ENCODE peak calls at places on chromosomes 11 and 22, in five cellular contexts. H, T, U, D and C are unnamed samples.

GRCh38 chr22:43378011-43378704 is 33.7 kb upstream of the MPPED1 start:
- DNase-seq in T (no peak), D (no peak), H (no peak), U (no peak), C (no peak)

GRCh38 chr22:35023692-35024363 is 42.1 kb upstream of the ISX start:
- DNase-seq in T (peak), U (no peak), H (peak), D (peak), C (peak)

GRCh38 chr11:115911656-115912055 is 407.4 kb upstream of the CADM1 start:
- DNase-seq in T (peak), D (no peak), U (no peak), H (no peak), C (no peak)

GRCh38 chr11:44444770-44445321 is 120.6 kb upstream of the CD82 start:
- DNase-seq in D (no peak), H (no peak), T (no peak), U (no peak), C (no peak)

GRCh38 chr11:60831501-60832079 is 10.3 kb upstream of the CCDC86 start:
- DNase-seq in H (no peak), D (no peak), U (peak), T (no peak), C (no peak)

GRCh38 chr11:58647141-58647699 is 24.8 kb downstream of the CNTF start:
- DNase-seq in H (no peak), T (no peak), U (no peak), D (no peak), C (no peak)

GRCh38 chr22:35353318-35353717 is 27.6 kb upstream of the HMOX1 start:
- DNase-seq in U (no peak), D (no peak), T (no peak), H (no peak), C (no peak)

GRCh38 chr11:124122123-124122522 is 6.9 kb downstream of the VWA5A start:
- DNase-seq in T (no peak), H (no peak), D (no peak), U (no peak), C (no peak)

GRCh38 chr11:134589155-134589554 is 177.1 kb upstream of the B3GAT1 start:
- DNase-seq in D (no peak), T (no peak), U (no peak), H (no peak), C (no peak)

GRCh38 chr11:121524233-121524631 is 71.5 kb upstream of the SORL1-AS1 start:
- DNase-seq in U (no peak), H (no peak), D (no peak), T (no peak), C (no peak)

GRCh38 chr11:3163241-3163981 is 1.7 kb downstream of the OSBPL5 start:
- DNase-seq in H (no peak), T (peak), U (no peak), D (peak), C (no peak)

GRCh38 chr11:120909676-120910215 is 114.2 kb upstream of the TBCEL start:
- DNase-seq in U (no peak), H (no peak), D (no peak), T (no peak), C (no peak)

GRCh38 chr11:109957601-109958000 is 135.6 kb upstream of the ZC3H12C start:
- DNase-seq in H (no peak), U (no peak), D (no peak), T (no peak), C (no peak)

GRCh38 chr11:58285483-58286040 is 17.5 kb upstream of the OR10W1 start:
- DNase-seq in D (no peak), H (peak), T (no peak), U (no peak), C (no peak)

GRCh38 chr11:48013269-48013901 is 33.0 kb downstream of the PTPRJ start:
- DNase-seq in D (no peak), T (no peak), U (no peak), H (peak), C (peak)

GRCh38 chr11:43360361-43361032 is 1.8 kb downstream of the TTC17 start:
- DNase-seq in U (no peak), T (no peak), H (no peak), D (peak), C (no peak)

GRCh38 chr11:133930767-133931448 is 25.9 kb downstream of the IGSF9B start:
- DNase-seq in H (no peak), T (no peak), U (no peak), D (no peak), C (no peak)

GRCh38 chr11:93290061-93290460 is 40.5 kb upstream of the DEUP1 start:
- DNase-seq in H (no peak), T (no peak), U (no peak), D (no peak), C (no peak)

GRCh38 chr11:126608626-126609010 is 253.1 kb downstream of the ST3GAL4 start:
- DNase-seq in U (no peak), T (no peak), D (no peak), H (no peak), C (no peak)

GRCh38 chr11:97938789-97939188 is 1082.0 kb upstream of the CNTN5 start:
- DNase-seq in H (no peak), U (no peak), T (no peak), D (no peak), C (no peak)

GRCh38 chr11:38136887-38137286 is 1538.9 kb upstream of the RAG2 start:
- DNase-seq in T (no peak), D (no peak), U (no peak), H (no peak), C (no peak)

GRCh38 chr11:114123692-114124330 is 64.3 kb downstream of the ZBTB16 start:
- DNase-seq in H (no peak), U (no peak), D (no peak), T (no peak), C (no peak)

GRCh38 chr11:95076416-95076815 is 9.7 kb downstream of the SRSF8 start:
- DNase-seq in T (no peak), U (no peak), H (no peak), D (peak), C (no peak)

GRCh38 chr11:94845622-94846021 is 77.5 kb downstream of the AMOTL1 start:
- DNase-seq in D (peak), T (no peak), U (no peak), H (no peak), C (no peak)

GRCh38 chr11:1827095-1827797 is 7.5 kb upstream of the SYT8 start:
- DNase-seq in T (peak), D (peak), U (peak), H (no peak), C (no peak)

GRCh38 chr11:30775123-30775522 is 189.0 kb upstream of the MPPED2 start:
- DNase-seq in D (no peak), T (no peak), U (no peak), H (no peak), C (no peak)

GRCh38 chr11:30457045-30457444 is 129.1 kb downstream of the MPPED2 start:
- DNase-seq in D (no peak), U (no peak), T (no peak), H (no peak), C (no peak)

GRCh38 chr11:6200975-6201374 is 2.0 kb downstream of the OR52W1 start:
- DNase-seq in D (no peak), T (no peak), H (no peak), U (no peak), C (no peak)

GRCh38 chr22:43819691-43820670 is 7.9 kb upstream of the EFCAB6 start:
- DNase-seq in T (no peak), U (no peak), H (no peak), D (no peak), C (no peak)

GRCh38 chr11:128621491-128622136 is 34.3 kb upstream of the ETS1 start:
- DNase-seq in T (no peak), D (peak), U (peak), H (no peak), C (no peak)

GRCh38 chr22:17235149-17235655 is 16.0 kb upstream of the ADA2 start:
- DNase-seq in D (no peak), U (no peak), H (no peak), T (no peak), C (no peak)

GRCh38 chr22:50445071-50445879 is 29.6 kb downstream of the SBF1 start:
- DNase-seq in H (peak), T (no peak), U (no peak), D (no peak), C (no peak)

GRCh38 chr11:1031121-1031899 is 5.2 kb downstream of the MUC6 start:
- DNase-seq in U (no peak), D (no peak), H (no peak), T (no peak), C (no peak)

GRCh38 chr11:2795491-2795991 is 90.0 kb downstream of the CDKN1C start:
- DNase-seq in H (no peak), D (no peak), U (no peak), T (no peak), C (no peak)

GRCh38 chr22:46293591-46294260 is 2.9 kb upstream of the GTSE1 start:
- DNase-seq in T (no peak), D (peak), U (peak), H (peak), C (no peak)

GRCh38 chr11:22617868-22618267 is 7.8 kb downstream of the FANCF start:
- DNase-seq in U (no peak), H (no peak), T (no peak), D (no peak), C (no peak)

GRCh38 chr11:121575250-121575962 is 122.6 kb upstream of the SORL1-AS1 start:
- DNase-seq in D (no peak), T (no peak), H (no peak), U (no peak), C (no peak)